ENCODE peak calls at places on chromosome 17, in eight cellular contexts. G is GM13977, N is GM13976, V is adrenal gland, E is astrocyte of the spinal cord, P is kidney epithelial cell, H is neural crest cell, L is psoas muscle. C is an unnamed sample.

GRCh38 chr17:34619687-34620217 is 40.4 kb downstream of the TMEM132E start:
- DNase-seq in G (no peak), N (no peak), V (no peak), E (no peak), P (no peak), H (no peak), L (no peak), C (no peak)

GRCh38 chr17:13638855-13639458 is 37.2 kb upstream of the HS3ST3A1 start:
- DNase-seq in G (no peak), N (no peak), V (peak), E (peak), P (no peak), H (no peak), L (no peak), C (no peak)

GRCh38 chr17:77375108-77375507 is 234.3 kb downstream of the SEC14L1 start:
- DNase-seq in G (no peak), N (no peak), V (peak), E (no peak), P (no peak), H (no peak), L (no peak), C (peak)

GRCh38 chr17:78585231-78585630 is 8.0 kb upstream of the DNAH17 start:
- DNase-seq in G (no peak), N (no peak), V (no peak), E (no peak), P (no peak), H (no peak), L (peak), C (no peak)

GRCh38 chr17:79513805-79514535 is 96.9 kb downstream of the RBFOX3 start:
- DNase-seq in G (no peak), N (no peak), V (no peak), E (no peak), P (no peak), H (no peak), L (no peak), C (no peak)

GRCh38 chr17:20206591-20206990 is 197.4 kb downstream of the SPECC1 start:
- DNase-seq in G (no peak), N (no peak), V (peak), E (peak), P (no peak), H (no peak), L (no peak), C (no peak)

GRCh38 chr17:50101346-50102163 is 6.4 kb downstream of the PDK2 start:
- DNase-seq in G (no peak), N (no peak), V (peak), E (no peak), P (no peak), H (no peak), L (peak), C (no peak)

GRCh38 chr17:78206298-78206697 is 7.8 kb upstream of the BIRC5 start:
- DNase-seq in G (no peak), N (no peak), V (no peak), E (no peak), P (no peak), H (no peak), L (no peak), C (no peak)

GRCh38 chr17:63647065-63647725 is 25.0 kb downstream of the MAP3K3 start:
- DNase-seq in G (no peak), N (no peak), V (no peak), E (peak), P (peak), H (no peak), L (no peak), C (no peak)

GRCh38 chr17:12282056-12282455 is 261.4 kb downstream of the MAP2K4 start:
- DNase-seq in G (no peak), N (no peak), V (no peak), E (peak), P (no peak), H (no peak), L (no peak), C (no peak)

GRCh38 chr17:34252138-34252889 is 2.8 kb upstream of the CCL2 start:
- DNase-seq in G (peak), N (peak), V (peak), E (peak), P (peak), H (no peak), L (peak), C (no peak)

GRCh38 chr17:44219126-44219635 is 294 bp downstream of the UBTF start:
- DNase-seq in G (peak), N (peak), V (peak), E (peak), P (no peak), H (no peak), L (peak), C (peak)

GRCh38 chr17:62740066-62740465 is 68.0 kb downstream of the MARCHF10 start:
- DNase-seq in G (no peak), N (no peak), V (no peak), E (peak), P (no peak), H (no peak), L (no peak), C (no peak)

GRCh38 chr17:34207572-34207971 is 47.5 kb upstream of the CCL2 start:
- DNase-seq in G (no peak), N (no peak), V (no peak), E (no peak), P (no peak), H (no peak), L (no peak), C (no peak)

GRCh38 chr17:2398188-2398587 is 2.7 kb downstream of the MNT start:
- DNase-seq in G (no peak), N (no peak), V (no peak), E (no peak), P (no peak), H (no peak), L (no peak), C (no peak)

GRCh38 chr17:7632492-7632894 is 2.6 kb downstream of the SHBG start:
- DNase-seq in G (peak), N (no peak), V (peak), E (peak), P (no peak), H (no peak), L (no peak), C (no peak)

GRCh38 chr17:63358111-63358839 is 87.8 kb downstream of the CYB561 start:
- DNase-seq in G (no peak), N (no peak), V (no peak), E (peak), P (peak), H (no peak), L (no peak), C (no peak)

GRCh38 chr17:64028874-64029464 is 8.5 kb upstream of the ICAM2 start:
- DNase-seq in G (peak), N (peak), V (peak), E (peak), P (no peak), H (peak), L (peak), C (peak)

GRCh38 chr17:10879110-10879509 is 41.2 kb upstream of the PIRT start:
- DNase-seq in G (no peak), N (no peak), V (no peak), E (no peak), P (no peak), H (peak), L (peak), C (peak)
- TF ChIP-seq CTCF in G (peak), N (no peak), V (no peak), E (no peak), P (peak), H (peak), L (no peak), C (peak)

DNA sequence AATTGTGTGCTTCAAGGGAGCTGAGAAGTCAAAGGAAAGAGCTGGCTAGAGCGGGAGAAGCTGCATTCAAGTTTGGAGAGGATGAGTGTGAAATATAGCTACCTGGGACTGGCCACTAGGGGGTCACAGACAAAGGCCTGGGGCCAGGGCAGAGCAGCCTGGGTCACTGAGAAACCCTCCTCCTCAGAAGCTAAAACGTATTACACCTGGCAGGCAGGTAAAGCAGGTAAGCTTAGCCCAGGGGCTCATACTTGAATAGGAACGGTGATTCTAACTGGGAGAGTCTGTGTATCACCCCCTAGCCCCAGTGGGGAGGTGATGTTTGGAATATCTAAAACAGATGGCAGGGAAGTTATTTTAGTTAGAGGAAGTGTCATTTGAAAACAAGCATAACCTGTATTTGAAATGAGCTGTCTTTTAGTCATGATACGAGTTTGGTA is 6.8 kb downstream of the KRT37 start:
- DNase-seq in G (peak), N (peak), V (no peak), E (no peak), P (no peak), H (no peak), L (no peak), C (no peak)
- TF ChIP-seq CTCF in G (peak), N (peak), V (no peak), E (peak), P (peak), H (peak), L (peak), C (peak)

DNA sequence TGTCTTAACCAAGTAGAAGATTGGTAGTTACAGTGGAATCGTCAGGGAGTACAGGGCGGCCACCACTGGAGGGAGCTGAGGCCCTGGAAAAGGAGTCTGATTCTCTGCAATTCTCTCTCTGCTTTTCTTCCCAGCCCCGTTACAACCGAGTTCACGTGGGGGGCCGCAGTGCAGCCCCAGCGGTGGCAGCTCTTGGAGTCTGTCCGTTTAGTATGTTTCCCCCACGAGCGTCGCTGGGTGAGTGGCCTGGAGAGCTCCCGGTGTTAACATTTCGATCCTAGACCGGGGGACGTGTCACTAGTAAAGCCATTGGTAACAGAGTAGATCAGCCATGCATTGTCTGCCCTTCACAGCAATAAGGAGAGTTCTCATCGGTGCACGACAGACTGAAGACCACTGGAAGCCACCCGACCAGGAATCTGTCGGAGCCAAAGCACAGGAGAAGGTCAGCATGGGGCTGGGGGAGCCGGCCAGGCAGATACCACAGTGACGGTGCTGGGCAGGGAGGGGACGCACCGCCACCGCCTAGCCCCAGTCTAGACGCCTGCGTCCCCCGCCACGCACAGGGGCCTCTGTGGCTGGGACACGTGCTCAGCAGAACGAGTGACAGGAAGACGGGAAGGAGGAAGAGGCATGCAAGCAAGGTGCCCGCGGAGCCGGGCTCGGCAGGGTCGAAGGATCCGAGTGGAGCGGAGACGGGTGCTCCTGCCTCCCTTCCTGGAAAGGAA is 15.7 kb downstream of the SLC16A3 start:
- DNase-seq in G (no peak), N (no peak), V (no peak), E (peak), P (no peak), H (no peak), L (peak), C (no peak)
- TF ChIP-seq CTCF in G (peak), N (peak), V (peak), E (peak), P (peak), H (peak), L (peak), C (peak)

DNA sequence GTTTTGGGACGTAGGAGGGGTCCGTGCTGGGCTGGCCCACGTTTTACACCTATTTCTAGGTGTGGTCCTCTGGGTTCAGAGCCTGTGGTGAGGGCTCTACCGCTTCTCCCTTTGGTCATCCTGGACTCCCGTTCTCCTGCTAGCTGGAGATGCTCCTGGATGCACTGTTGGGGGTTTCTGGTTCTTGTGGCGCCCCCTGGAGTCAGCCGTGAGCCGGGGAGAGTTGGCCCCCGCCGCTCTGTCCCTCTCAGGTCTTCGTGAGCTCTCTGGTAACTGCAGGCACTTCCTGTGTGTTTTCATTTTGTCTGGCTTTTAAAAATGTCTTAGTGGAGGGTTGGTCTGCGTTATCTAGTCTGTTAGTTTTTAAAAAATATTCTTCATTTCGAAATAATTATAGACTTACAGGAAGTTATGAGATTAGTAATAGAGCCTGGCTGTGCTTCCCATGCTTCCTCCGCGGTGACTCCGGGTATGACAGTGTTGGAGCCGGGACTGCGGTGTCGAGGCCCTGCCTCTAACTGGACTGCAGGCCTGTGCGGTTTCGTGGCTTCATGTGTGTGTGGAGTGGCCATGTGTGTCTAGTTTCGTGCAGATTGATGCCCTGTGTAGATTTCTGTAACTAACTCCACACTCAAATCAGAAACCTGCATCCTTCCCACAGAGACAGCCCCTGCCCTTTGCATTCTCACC is 78.0 kb upstream of the ZNF750 start:
- DNase-seq in G (peak), N (peak), V (peak), E (no peak), P (no peak), H (peak), L (no peak), C (no peak)
- TF ChIP-seq CTCF in G (peak), N (peak), V (peak), E (peak), P (peak), H (peak), L (peak), C (no peak)

GRCh38 chr17:691423-691822 is 23.2 kb downstream of the VPS53 start:
- DNase-seq in G (no peak), N (no peak), V (no peak), E (peak), P (no peak), H (no peak), L (no peak), C (no peak)

GRCh38 chr17:690346-690745 is 24.3 kb downstream of the VPS53 start:
- DNase-seq in G (no peak), N (no peak), V (no peak), E (no peak), P (no peak), H (no peak), L (no peak), C (peak)

GRCh38 chr17:685006-685405 is 29.6 kb downstream of the VPS53 start:
- DNase-seq in G (no peak), N (no peak), V (no peak), E (no peak), P (no peak), H (no peak), L (no peak), C (no peak)

GRCh38 chr17:689556-690247 is 24.9 kb downstream of the VPS53 start:
- DNase-seq in G (no peak), N (no peak), V (no peak), E (no peak), P (no peak), H (no peak), L (no peak), C (no peak)

DNA sequence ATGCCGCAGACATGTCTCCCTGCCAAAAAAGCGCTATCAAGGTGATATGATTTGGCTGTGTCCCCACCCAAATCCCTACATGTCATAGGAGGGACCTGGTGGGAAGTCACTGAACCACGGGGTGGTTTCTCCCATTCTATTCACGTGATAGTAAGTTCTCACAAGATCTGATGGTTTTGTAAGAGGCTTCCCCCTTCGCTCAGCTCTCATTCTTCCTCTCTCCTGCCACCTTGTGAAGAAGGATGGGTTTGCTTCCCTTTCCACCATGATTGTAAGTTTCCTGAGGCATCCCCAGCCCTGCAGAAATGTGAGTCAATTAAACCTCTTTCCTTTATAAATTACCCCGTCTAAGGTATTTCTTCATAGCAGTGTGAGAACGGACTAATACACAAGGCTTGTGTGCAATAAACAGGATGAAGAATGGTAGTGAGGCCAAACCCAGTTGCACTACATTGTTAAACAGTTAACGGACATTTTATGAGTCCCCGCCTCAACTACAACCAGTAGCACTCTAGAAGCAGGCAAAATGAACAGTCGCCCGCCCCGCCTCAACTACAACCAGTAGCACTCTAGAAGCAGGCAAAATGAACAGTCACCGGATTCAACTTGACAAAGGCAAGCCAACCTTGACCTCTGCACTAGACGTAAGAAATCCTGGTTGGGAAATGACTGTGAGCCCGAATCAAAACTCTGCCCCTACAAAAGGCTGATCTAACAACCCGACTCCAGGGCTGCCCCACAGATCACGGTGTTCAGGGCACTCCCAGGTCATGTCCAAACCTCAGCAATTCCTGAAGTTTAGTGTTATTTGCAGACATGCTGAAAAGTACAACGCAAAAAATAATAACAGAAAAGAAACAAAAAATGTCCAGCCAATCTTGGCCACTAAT is 26.3 kb downstream of the VPS53 start:
- DNase-seq in G (no peak), N (no peak), V (no peak), E (peak), P (no peak), H (no peak), L (no peak), C (no peak)
- TF ChIP-seq CTCF in G (peak), N (no peak), V (peak), E (peak), P (peak), H (peak), L (no peak), C (no peak)

GRCh38 chr17:72120878-72121163 is at the start of gene SOX9:
- DNase-seq in G (peak), N (peak), V (peak), E (peak), P (peak), H (peak), L (peak), C (peak)

GRCh38 chr17:72122336-72122667 is 1.5 kb downstream of the SOX9 start:
- DNase-seq in G (no peak), N (no peak), V (no peak), E (peak), P (no peak), H (no peak), L (no peak), C (no peak)

GRCh38 chr17:72122002-72122310 is 1.1 kb downstream of the SOX9 start:
- DNase-seq in G (peak), N (peak), V (no peak), E (no peak), P (no peak), H (no peak), L (no peak), C (no peak)

GRCh38 chr17:72119963-72120877 is 600 bp upstream of the SOX9 start:
- DNase-seq in G (peak), N (peak), V (peak), E (peak), P (no peak), H (peak), L (peak), C (peak)

GRCh38 chr17:72121164-72122001 is 563 bp downstream of the SOX9 start:
- DNase-seq in G (peak), N (peak), V (peak), E (peak), P (no peak), H (peak), L (peak), C (peak)
- TF ChIP-seq CTCF in G (no peak), N (no peak), V (no peak), E (no peak), P (no peak), H (peak), L (no peak), C (no peak)

DNA sequence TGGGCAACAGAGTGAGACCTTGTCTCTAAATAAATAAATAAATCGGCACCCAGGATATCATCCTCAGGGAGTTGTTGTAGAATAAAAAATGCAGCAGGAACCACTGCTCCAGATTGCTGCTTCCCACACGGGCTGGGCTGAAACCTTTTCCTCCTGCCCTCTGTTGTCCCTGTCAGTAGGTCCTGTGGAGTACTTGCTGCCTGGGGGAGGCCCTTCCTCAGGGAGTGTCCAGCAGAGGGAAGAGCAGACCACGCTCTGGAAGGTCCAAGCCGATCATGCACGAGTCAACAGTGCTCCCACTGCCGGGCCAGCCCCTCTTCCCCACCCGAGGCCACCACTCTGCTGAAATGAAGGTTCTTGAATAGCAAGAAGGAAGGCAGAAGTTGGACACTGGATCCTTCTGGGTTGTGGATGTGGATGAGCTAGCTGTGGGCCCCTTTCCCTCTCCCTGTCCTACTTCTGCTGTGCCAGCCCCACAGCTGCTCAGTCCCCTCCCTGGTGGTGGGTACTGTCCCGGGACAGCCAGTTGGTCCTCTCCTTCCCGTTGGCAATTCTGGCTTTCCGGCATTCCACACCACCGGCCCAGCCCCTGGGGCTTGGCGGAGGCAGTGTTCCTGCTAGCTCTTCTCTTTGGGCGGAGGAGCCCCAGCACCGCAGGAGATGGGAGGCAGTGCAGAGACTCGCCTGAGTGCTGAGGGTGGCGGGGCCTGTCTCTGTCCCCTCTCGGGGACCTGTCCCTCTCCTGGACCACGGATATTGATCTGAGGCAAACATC is 10.8 kb downstream of the CDK5R1 start:
- DNase-seq in G (no peak), N (no peak), V (no peak), E (peak), P (no peak), H (no peak), L (peak), C (no peak)
- TF ChIP-seq CTCF in G (peak), N (no peak), V (no peak), E (peak), P (peak), H (no peak), L (peak), C (no peak)

C was measured in glutamatergic neuron.